ENCODE peak calls at places on chromosomes 13 and 19, in eight cellular contexts. O is HCT116, K is GM12891, Q is prostate gland, Z is SK-N-SH, C is sigmoid colon, G is K562, H is breast epithelium. I is an unnamed sample.

GRCh38 chr13:80901111-80902014 is 560.4 kb upstream of the SPRY2 start:
- DNase-seq in O (no peak), K (no peak), Q (no peak), Z (no peak), C (no peak), G (no peak), H (no peak), I (no peak)

GRCh38 chr19:45191324-45191845 is 12.8 kb downstream of the BLOC1S3 start:
- DNase-seq in O (no peak), K (no peak), Q (peak; percentile 28), Z (no peak), C (no peak), G (no peak), H (no peak), I (no peak)

GRCh38 chr13:100454876-100455275 is 133.7 kb downstream of the GGACT start:
- DNase-seq in O (peak; percentile 79), K (no peak), Q (no peak), Z (no peak), C (no peak), G (no peak), H (no peak), I (no peak)

GRCh38 chr13:113975416-113975815 is 1.5 kb upstream of the C13orf46 start:
- DNase-seq in O (no peak), K (no peak), Q (no peak), Z (no peak), C (peak; percentile 33), G (no peak), H (no peak), I (no peak)

GRCh38 chr19:1911098-1911497 is 5.9 kb downstream of the ADAT3 start:
- DNase-seq in O (no peak), K (no peak), Q (no peak), Z (no peak), C (no peak), G (no peak), H (no peak), I (no peak)

GRCh38 chr13:95641961-95642621 is 2.4 kb downstream of the DZIP1 start:
- DNase-seq in O (no peak), K (no peak), Q (no peak), Z (peak; percentile 77), C (peak; percentile 77), G (no peak), H (no peak), I (no peak)

GRCh38 chr13:24045456-24045996 is 115.0 kb upstream of the SPATA13 start:
- DNase-seq in O (no peak), K (no peak), Q (no peak), Z (no peak), C (no peak), G (no peak), H (no peak), I (no peak)

GRCh38 chr19:3125900-3126524 is 9.8 kb upstream of the GNA15 start:
- DNase-seq in O (peak; percentile 60), K (peak; percentile 80), Q (no peak), Z (peak; percentile 87), C (no peak), G (peak; percentile 78), H (no peak), I (no peak)

GRCh38 chr19:38375748-38376147 is 1.4 kb downstream of the PSMD8 start:
- DNase-seq in O (no peak), K (no peak), Q (peak; percentile 58), Z (no peak), C (no peak), G (no peak), H (no peak), I (no peak)

GRCh38 chr13:64718116-64718515 is 2512.0 kb downstream of the PCDH9 start:
- DNase-seq in O (no peak), K (no peak), Q (no peak), Z (no peak), C (no peak), G (no peak), H (no peak), I (no peak)

GRCh38 chr19:35742121-35742724 is at the start of gene IGFLR1:
- DNase-seq in O (no peak), K (peak; percentile 49), Q (no peak), Z (no peak), C (no peak), G (no peak), H (no peak), I (peak; percentile 88)

GRCh38 chr13:48496796-48497195 is 36.1 kb downstream of the RCBTB2 start:
- DNase-seq in O (no peak), K (no peak), Q (no peak), Z (no peak), C (no peak), G (no peak), H (no peak), I (no peak)

GRCh38 chr13:33205804-33206221 is 79.7 kb downstream of the STARD13 start:
- DNase-seq in O (no peak), K (no peak), Q (no peak), Z (peak; percentile 33), C (no peak), G (no peak), H (no peak), I (no peak)

GRCh38 chr13:79662882-79663281 is 181.9 kb downstream of the NDFIP2 start:
- DNase-seq in O (no peak), K (no peak), Q (no peak), Z (no peak), C (no peak), G (no peak), H (no peak), I (no peak)

GRCh38 chr19:30112171-30112570 is 170.1 kb downstream of the URI1 start:
- DNase-seq in O (no peak), K (no peak), Q (no peak), Z (no peak), C (no peak), G (no peak), H (no peak), I (no peak)

GRCh38 chr13:66492479-66492878 is 737.7 kb downstream of the PCDH9 start:
- DNase-seq in O (peak; percentile 10), K (no peak), Q (no peak), Z (peak; percentile 4), C (no peak), G (peak; percentile 29), H (no peak), I (no peak)

GRCh38 chr19:54189020-54189667 is at the start of gene MBOAT7:
- DNase-seq in O (no peak), K (peak; percentile 87), Q (no peak), Z (no peak), C (no peak), G (no peak), H (no peak), I (no peak)

GRCh38 chr13:102643656-102644055 is 46.9 kb downstream of the TPP2 start:
- DNase-seq in O (no peak), K (no peak), Q (no peak), Z (no peak), C (no peak), G (no peak), H (no peak), I (no peak)

GRCh38 chr13:102645701-102646100 is 48.9 kb downstream of the TPP2 start:
- DNase-seq in O (no peak), K (no peak), Q (no peak), Z (no peak), C (no peak), G (no peak), H (no peak), I (no peak)

GRCh38 chr13:102638741-102639140 is 42.0 kb downstream of the TPP2 start:
- DNase-seq in O (no peak), K (no peak), Q (no peak), Z (no peak), C (no peak), G (no peak), H (no peak), I (no peak)

GRCh38 chr13:102642029-102642428 is 45.2 kb downstream of the TPP2 start:
- DNase-seq in O (no peak), K (no peak), Q (no peak), Z (no peak), C (no peak), G (no peak), H (no peak), I (no peak)

GRCh38 chr13:102642475-102642874 is 45.7 kb downstream of the TPP2 start:
- DNase-seq in O (no peak), K (no peak), Q (peak; percentile 81), Z (no peak), C (peak; percentile 77), G (no peak), H (peak; percentile 64), I (no peak)
- TF ChIP-seq POLR2AphosphoS5 in O (no peak), K (no peak), Q (no peak), Z (no peak), C (no peak), G (no peak), H (no peak), I (no peak)

DNA sequence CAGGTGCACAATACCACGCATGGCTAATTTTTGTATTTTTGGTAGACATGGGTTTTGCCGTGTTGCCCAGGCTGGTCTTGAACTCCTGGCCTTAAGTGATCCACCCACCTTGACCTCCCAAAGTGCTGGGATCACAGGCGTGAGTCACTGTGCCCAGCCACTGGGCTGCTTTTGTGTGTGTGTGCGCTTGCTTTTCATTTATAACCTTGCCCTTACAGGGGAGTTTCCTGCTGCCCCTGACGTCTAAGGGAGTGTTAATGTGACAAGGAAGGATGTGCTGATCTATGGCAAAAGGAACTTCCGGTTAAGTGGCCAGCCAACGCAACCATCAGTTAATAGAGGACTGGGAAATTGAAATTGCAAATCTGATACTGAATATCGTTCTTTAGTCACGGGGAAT is 57.7 kb downstream of the ING1 start:
- DNase-seq in O (no peak), K (no peak), Q (no peak), Z (no peak), C (no peak), G (no peak), H (no peak), I (no peak)
- TF ChIP-seq POLR2AphosphoS5 in O (no peak), K (no peak), Q (no peak), Z (no peak), C (no peak), G (no peak), H (no peak), I (no peak)

GRCh38 chr19:48398329-48399235 is 5.1 kb downstream of the GRIN2D start:
- DNase-seq in O (peak; percentile 91), K (peak; percentile 85), Q (peak; percentile 44), Z (peak; percentile 96), C (peak; percentile 76), G (peak; percentile 97), H (no peak), I (peak; percentile 88)
- TF ChIP-seq POLR2AphosphoS5 in O (peak; percentile 85), K (peak; percentile 35), Q (no peak), Z (peak; percentile 37), C (no peak), G (peak; percentile 93), H (no peak), I (peak; percentile 68)

DNA sequence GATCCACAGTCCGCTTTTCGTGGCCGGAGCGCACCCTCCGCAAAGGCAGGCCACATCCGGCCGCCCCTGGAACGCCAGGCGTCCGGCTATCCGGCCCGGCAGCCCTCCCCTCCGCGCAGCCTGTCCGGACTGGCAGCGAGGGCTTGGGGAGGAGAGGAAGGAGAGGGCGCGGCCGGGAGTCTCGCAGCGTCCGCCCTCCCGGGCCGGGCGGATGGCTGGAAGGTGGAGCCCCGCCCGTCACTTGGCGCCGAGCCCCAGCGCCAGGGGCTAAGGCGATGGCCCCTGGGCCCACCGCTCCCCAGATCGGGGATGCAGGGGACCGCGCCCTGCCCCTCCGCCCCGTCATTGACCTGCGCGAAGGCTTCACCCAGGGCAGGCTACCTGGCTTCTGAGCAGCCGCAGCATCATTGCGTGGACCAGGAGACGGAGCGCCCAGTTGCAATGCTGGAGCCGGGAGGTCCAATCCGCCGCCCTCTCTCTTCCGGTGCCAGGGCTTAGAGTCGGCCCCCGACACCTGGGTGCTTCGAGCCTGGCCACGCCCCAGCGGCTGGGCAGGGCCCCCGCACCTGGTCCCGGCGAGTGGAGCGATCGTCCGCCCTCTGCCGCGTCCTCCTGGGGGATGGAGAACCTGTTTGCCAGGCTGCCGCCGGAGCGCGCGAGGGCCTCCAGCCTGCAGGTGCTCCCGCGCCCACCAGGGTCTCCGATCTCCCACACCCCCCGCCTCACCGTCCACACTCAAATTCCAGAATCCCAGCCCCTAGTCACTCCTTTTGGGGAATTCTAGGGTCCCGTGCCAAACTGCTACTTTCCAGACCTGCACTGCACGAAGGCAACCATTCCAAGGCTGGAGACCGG is at the start of gene FUT1:
- DNase-seq in O (peak; percentile 89), K (no peak), Q (peak; percentile 89), Z (peak; percentile 82), C (peak; percentile 72), G (peak; percentile 62), H (peak; percentile 87), I (no peak)
- TF ChIP-seq POLR2AphosphoS5 in O (peak; percentile 77), K (no peak), Q (peak; percentile 81), Z (no peak), C (no peak), G (no peak), H (no peak), I (no peak)